ENCODE peak calls at places on chromosome 12, in four cellular contexts. K is WTC11, V is K562, O is HepG2. J is an unnamed sample.

GRCh38 chr12:114762490-114763110 is 78.6 kb upstream of the TBX3 start:
- DNase-seq in K (no peak), V (no peak), O (no peak), J (no peak)

GRCh38 chr12:40691913-40692616 is at the start of gene CNTN1:
- DNase-seq in K (peak), V (peak), O (no peak), J (no peak)

GRCh38 chr12:106251636-106252035 is 3.8 kb upstream of the CKAP4 start:
- DNase-seq in K (no peak), V (no peak), O (no peak), J (no peak)

GRCh38 chr12:94079965-94080683 is 68.3 kb upstream of the PLXNC1 start:
- DNase-seq in K (no peak), V (no peak), O (no peak), J (no peak)

GRCh38 chr12:12333980-12334709 is 15.9 kb downstream of the MANSC1 start:
- DNase-seq in K (peak), V (peak), O (peak), J (peak)

GRCh38 chr12:124581792-124582424 is 14.5 kb upstream of the NCOR2 start:
- DNase-seq in K (no peak), V (no peak), O (no peak), J (no peak)

GRCh38 chr12:76669981-76670380 is 93.9 kb upstream of the ZDHHC17 start:
- DNase-seq in K (no peak), V (no peak), O (no peak), J (no peak)

GRCh38 chr12:55019784-55020183 is at the start of gene NEUROD4:
- DNase-seq in K (peak), V (peak), O (peak), J (no peak)

GRCh38 chr12:130456375-130457199 is 118.9 kb downstream of the PIWIL1 start:
- DNase-seq in K (no peak), V (no peak), O (no peak), J (no peak)

GRCh38 chr12:81639196-81639595 is 120.0 kb downstream of the PPFIA2 start:
- DNase-seq in K (no peak), V (no peak), O (no peak), J (no peak)

GRCh38 chr12:55850893-55851292 is 8.2 kb upstream of the MMP19 start:
- DNase-seq in K (no peak), V (no peak), O (no peak), J (no peak)

GRCh38 chr12:57216014-57216891 is at the start of gene NXPH4:
- DNase-seq in K (peak), V (peak), O (no peak), J (no peak)

GRCh38 chr12:12881495-12881894 is 9.9 kb upstream of the GPRC5A start:
- DNase-seq in K (no peak), V (no peak), O (peak), J (no peak)

GRCh38 chr12:71141270-71141948 is 16.4 kb downstream of the TSPAN8 start:
- DNase-seq in K (no peak), V (no peak), O (no peak), J (no peak)

GRCh38 chr12:110012137-110012536 is 12.9 kb downstream of the ANKRD13A start:
- DNase-seq in K (no peak), V (no peak), O (peak), J (no peak)

GRCh38 chr12:79203103-79203502 is 338.5 kb downstream of the SYT1 start:
- DNase-seq in K (no peak), V (no peak), O (no peak), J (no peak)

GRCh38 chr12:130070017-130070653 is 92.1 kb upstream of the FZD10 start:
- DNase-seq in K (no peak), V (peak), O (no peak), J (no peak)

GRCh38 chr12:106074361-106074705 is 64.4 kb downstream of the NUAK1 start:
- DNase-seq in K (no peak), V (no peak), O (no peak), J (no peak)

GRCh38 chr12:118189761-118190181 is 53.8 kb downstream of the PEBP1 start:
- DNase-seq in K (peak), V (no peak), O (no peak), J (no peak)

GRCh38 chr12:118164798-118165486 is 29.0 kb downstream of the PEBP1 start:
- DNase-seq in K (peak), V (no peak), O (peak), J (no peak)

GRCh38 chr12:123363743-123364531 is 710 bp downstream of the SBNO1 start:
- DNase-seq in K (peak), V (peak), O (peak), J (no peak)

GRCh38 chr12:93336344-93336743 is 41.4 kb upstream of the NUDT4 start:
- DNase-seq in K (no peak), V (no peak), O (peak), J (no peak)

GRCh38 chr12:30763053-30763452 is 8.3 kb upstream of the CAPRIN2 start:
- DNase-seq in K (no peak), V (peak), O (peak), J (no peak)

GRCh38 chr12:45878630-45879255 is 111.6 kb downstream of the SCAF11 start:
- DNase-seq in K (no peak), V (peak), O (no peak), J (no peak)

GRCh38 chr12:113261847-113262470 is 40.7 kb downstream of the TPCN1 start:
- DNase-seq in K (no peak), V (no peak), O (no peak), J (peak)

GRCh38 chr12:27460471-27460978 is 14.0 kb downstream of the SMCO2 start:
- DNase-seq in K (no peak), V (no peak), O (no peak), J (peak)

GRCh38 chr12:119183942-119184695 is 5.4 kb downstream of the HSPB8 start:
- DNase-seq in K (no peak), V (no peak), O (no peak), J (no peak)

GRCh38 chr12:40099423-40099853 is 6.4 kb downstream of the SLC2A13 start:
- DNase-seq in K (no peak), V (peak), O (peak), J (no peak)

GRCh38 chr12:78269620-78270019 is 438.9 kb downstream of the NAV3 start:
- DNase-seq in K (no peak), V (no peak), O (no peak), J (no peak)

GRCh38 chr12:452667-453210 is 7.0 kb upstream of the B4GALNT3 start:
- DNase-seq in K (peak), V (peak), O (no peak), J (no peak)

GRCh38 chr12:93453633-93454032 is 11.9 kb upstream of the UBE2N start:
- DNase-seq in K (no peak), V (no peak), O (no peak), J (no peak)

GRCh38 chr12:51382173-51382572 is 9.0 kb downstream of the GALNT6 start:
- DNase-seq in K (no peak), V (no peak), O (no peak), J (no peak)

GRCh38 chr12:78880078-78880477 is 15.5 kb downstream of the SYT1 start:
- DNase-seq in K (no peak), V (no peak), O (no peak), J (no peak)

GRCh38 chr12:1115471-1116242 is 124.6 kb downstream of the ERC1 start:
- DNase-seq in K (no peak), V (no peak), O (no peak), J (no peak)

GRCh38 chr12:17369556-17369955 is 720.4 kb downstream of the RERGL start:
- DNase-seq in K (no peak), V (no peak), O (no peak), J (no peak)

GRCh38 chr12:54300732-54301427 is at the start of gene NFE2:
- DNase-seq in K (peak), V (peak), O (peak), J (no peak)

GRCh38 chr12:25017336-25017735 is 68.4 kb upstream of the BCAT1 start:
- DNase-seq in K (no peak), V (no peak), O (no peak), J (no peak)

GRCh38 chr12:26821212-26821701 is 11.7 kb downstream of the ITPR2 start:
- DNase-seq in K (no peak), V (no peak), O (no peak), J (no peak)

GRCh38 chr12:30691122-30691879 is 4.4 kb downstream of the IPO8 start:
- DNase-seq in K (no peak), V (peak), O (peak), J (no peak)

DNA sequence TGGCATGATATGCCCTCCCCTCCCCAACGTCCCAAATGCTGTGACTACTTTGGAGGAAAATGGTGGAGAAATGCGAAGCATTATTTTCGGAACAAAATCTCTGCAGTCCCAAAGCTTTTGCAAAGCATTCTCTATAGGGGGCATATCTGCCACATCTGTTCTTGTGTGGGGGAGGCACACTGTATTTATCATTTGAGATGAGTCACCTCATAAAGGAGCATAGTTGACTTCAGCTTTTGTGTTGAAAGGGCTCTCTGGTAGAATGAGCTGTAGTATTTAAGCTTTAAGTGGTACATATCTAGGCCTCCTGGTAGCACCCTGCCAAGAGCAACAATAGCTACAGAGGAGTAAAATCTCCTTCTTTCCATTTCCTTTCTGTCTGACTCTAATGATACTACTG is 447.5 kb downstream of the ADAMTS20 start:
- DNase-seq in K (no peak), V (no peak), O (no peak), J (no peak)
- TF ChIP-seq NR2C2 in K (no peak), V (no peak), O (no peak), J (no peak)

GRCh38 chr12:100254876-100255275 is 12.0 kb downstream of the DEPDC4 start:
- DNase-seq in K (no peak), V (no peak), O (no peak), J (no peak)
- TF ChIP-seq NR2C2 in K (no peak), V (no peak), O (no peak), J (no peak)

DNA sequence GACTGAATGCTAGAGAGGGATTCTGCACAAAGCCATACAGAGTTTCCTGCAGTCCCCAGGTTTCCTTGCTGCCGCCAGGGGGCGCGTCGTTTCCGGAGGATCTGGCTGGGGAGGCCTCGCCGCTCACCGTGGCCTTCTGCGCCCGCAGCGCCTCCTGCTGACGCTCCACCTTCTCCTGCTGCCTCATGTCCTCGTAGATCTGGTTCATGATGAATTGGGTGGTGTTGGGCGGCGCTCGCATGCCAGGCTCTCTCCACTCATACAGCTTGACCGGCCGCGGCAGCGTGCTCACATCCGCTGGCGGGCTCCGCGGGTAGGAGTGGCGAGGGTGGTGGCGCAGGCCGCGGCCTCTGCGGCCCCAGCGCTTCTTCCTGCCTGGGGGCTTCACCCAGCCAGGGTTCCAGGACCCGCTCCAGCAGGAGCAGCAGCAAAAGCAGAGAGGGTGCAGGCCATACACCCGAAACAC is 987 bp downstream of the CCER1 start:
- DNase-seq in K (peak), V (peak), O (peak), J (no peak)
- TF ChIP-seq NR2C2 in K (no peak), V (no peak), O (no peak), J (no peak)

GRCh38 chr12:89988156-89988555 is 279.5 kb upstream of the ATP2B1 start:
- DNase-seq in K (no peak), V (no peak), O (no peak), J (no peak)
- TF ChIP-seq NR2C2 in K (no peak), V (no peak), O (no peak), J (no peak)

DNA sequence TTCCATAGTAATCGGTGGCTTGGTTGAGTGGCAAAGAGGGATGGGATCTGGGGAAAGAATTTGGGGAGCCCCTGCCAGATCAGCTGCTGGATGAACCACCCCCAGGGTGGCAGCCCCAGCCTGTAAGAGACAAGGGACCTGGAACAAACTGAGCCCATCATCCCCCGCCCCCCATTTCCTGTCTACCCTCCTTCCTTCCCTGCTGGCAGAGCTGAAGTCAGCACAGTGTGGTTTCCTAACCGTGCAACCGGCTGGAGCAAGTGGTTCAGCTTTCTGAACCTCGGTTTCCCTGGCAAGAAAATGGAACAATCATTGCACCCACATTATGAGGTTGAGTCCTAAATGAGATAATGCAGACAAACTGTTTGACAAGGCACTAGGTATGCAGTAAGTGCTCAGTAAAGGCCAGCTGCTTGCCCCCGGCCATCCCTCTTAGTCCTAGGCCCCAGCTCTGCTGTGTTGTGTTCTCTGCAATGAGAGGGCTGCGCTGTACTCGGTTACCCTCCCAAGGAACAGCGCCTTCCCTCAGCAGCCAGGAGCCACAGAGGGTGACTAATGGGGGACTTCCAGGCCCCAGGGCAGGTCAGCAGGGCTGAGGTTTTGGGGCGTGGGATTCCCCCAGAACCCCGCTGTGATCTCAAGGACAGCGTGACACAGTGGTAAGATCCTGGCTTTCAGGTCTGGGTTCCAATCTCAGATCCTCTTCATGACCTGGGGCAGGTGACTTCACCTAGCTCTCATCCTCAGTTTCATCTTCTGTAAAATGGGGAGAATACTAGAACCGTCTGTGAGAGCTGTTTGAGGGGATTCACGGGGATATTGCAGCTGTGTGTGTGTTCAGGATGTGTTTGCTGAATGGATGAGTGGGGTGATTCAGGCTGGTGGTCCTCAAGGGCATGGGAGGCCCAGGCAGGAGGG is 16.5 kb downstream of the SELPLG start:
- DNase-seq in K (no peak), V (no peak), O (no peak), J (peak)
- TF ChIP-seq NR2C2 in K (no peak), V (no peak), O (no peak), J (no peak)

DNA sequence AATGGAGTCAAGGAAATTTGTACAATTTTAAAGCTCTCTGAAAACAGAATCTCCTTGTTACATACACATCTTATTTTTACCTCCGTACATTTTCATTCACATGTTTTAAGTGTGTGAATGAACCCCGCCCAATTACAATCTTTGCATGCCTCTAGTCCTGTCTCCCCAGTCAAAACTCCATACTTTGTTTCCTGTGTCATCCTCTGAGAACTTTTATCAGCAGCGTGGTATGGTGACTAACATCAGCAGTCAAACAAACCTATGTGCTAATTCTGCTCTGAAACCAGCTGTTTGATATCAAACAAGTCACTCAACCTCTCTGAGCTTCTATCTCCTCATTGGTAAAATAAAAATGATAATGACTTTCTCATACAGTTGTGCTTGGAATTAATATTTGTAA is 15.8 kb upstream of the ERGIC2 start:
- DNase-seq in K (no peak), V (no peak), O (no peak), J (no peak)
- TF ChIP-seq NR2C2 in K (no peak), V (no peak), O (no peak), J (no peak)

GRCh38 chr12:86331012-86331411 is 74.8 kb upstream of the MGAT4C start:
- DNase-seq in K (no peak), V (no peak), O (no peak), J (no peak)
- TF ChIP-seq NR2C2 in K (no peak), V (no peak), O (no peak), J (no peak)

GRCh38 chr12:22084852-22085251 is 38.8 kb downstream of the CMAS start:
- DNase-seq in K (no peak), V (no peak), O (no peak), J (no peak)

GRCh38 chr12:22088886-22089285 is 42.9 kb downstream of the CMAS start:
- DNase-seq in K (no peak), V (no peak), O (no peak), J (no peak)

GRCh38 chr12:22082190-22082701 is 36.2 kb downstream of the CMAS start:
- DNase-seq in K (no peak), V (peak), O (peak), J (no peak)

GRCh38 chr12:22083167-22083566 is 37.1 kb downstream of the CMAS start:
- DNase-seq in K (no peak), V (peak), O (peak), J (no peak)
- TF ChIP-seq NR2C2 in K (no peak), V (no peak), O (no peak), J (no peak)

DNA sequence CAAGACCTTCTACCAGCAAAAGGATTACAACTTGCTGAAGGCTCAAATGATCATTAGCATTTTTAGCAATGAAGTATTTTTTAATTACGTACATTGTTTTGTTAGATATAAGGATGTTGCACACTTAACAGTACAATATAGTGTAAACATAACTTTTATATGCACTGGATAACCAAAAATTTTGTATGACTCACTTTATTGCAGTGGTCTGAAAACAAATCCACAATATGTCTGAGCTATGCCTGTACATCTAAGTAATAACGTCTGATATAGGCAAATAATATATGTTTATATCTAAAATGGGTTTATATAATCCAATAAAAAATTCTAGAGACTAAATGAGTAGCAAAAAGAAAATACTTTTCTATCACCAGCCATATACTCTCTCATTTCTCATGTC is 10.6 kb downstream of the ANKS1B start:
- DNase-seq in K (no peak), V (no peak), O (no peak), J (no peak)
- TF ChIP-seq NR2C2 in K (no peak), V (no peak), O (no peak), J (no peak)